ENCODE peak calls at places on chromosomes 11 and 22, in four cellular contexts. R, C, W and N are unnamed samples.

GRCh38 chr11:111834432-111835163 is 36.8 kb downstream of the ALG9 start:
- DNase-seq in W (no peak), C (no peak), R (no peak), N (no peak)

GRCh38 chr11:93054881-93055280 is 85.4 kb downstream of the MTNR1B start:
- DNase-seq in C (peak), W (no peak), R (no peak), N (peak)

GRCh38 chr11:122729139-122729538 is 73.6 kb downstream of the UBASH3B start:
- DNase-seq in W (no peak), C (no peak), R (no peak), N (no peak)

GRCh38 chr11:17921620-17922473 is 91.0 kb downstream of the SERGEF start:
- DNase-seq in W (peak), C (peak), R (no peak), N (no peak)

GRCh38 chr11:35617687-35618496 is at the start of gene FJX1:
- DNase-seq in W (peak), R (peak), C (peak), N (no peak)

GRCh38 chr11:122656631-122657101 is 1.1 kb downstream of the UBASH3B start:
- DNase-seq in C (peak), R (peak), W (no peak), N (peak)

GRCh38 chr11:123484448-123484847 is 54.4 kb downstream of the GRAMD1B start:
- DNase-seq in R (no peak), C (no peak), W (no peak), N (no peak)

GRCh38 chr22:42897960-42898359 is 40.9 kb upstream of the ARFGAP3 start:
- DNase-seq in R (no peak), W (no peak), C (no peak), N (no peak)

GRCh38 chr22:28710112-28710888 is 30.7 kb upstream of the TTC28 start:
- DNase-seq in C (peak), R (no peak), W (no peak), N (no peak)

GRCh38 chr11:72493426-72494108 is 59.2 kb upstream of the CLPB start:
- DNase-seq in C (no peak), R (no peak), W (no peak), N (no peak)

GRCh38 chr11:74612877-74613276 is 20.5 kb downstream of the POLD3 start:
- DNase-seq in C (no peak), W (no peak), R (no peak), N (no peak)

GRCh38 chr22:35995345-35995744 is 33.3 kb downstream of the RBFOX2 start:
- DNase-seq in R (no peak), C (no peak), W (no peak), N (no peak)

GRCh38 chr11:8501838-8502237 is 92.2 kb downstream of the STK33 start:
- DNase-seq in C (no peak), R (no peak), W (no peak), N (no peak)

GRCh38 chr11:2708151-2708581 is 8.4 kb upstream of the KCNQ1OT1 start:
- DNase-seq in C (peak), W (no peak), R (no peak), N (no peak)

GRCh38 chr11:31803813-31804438 is 7.2 kb downstream of the PAX6 start:
- DNase-seq in R (no peak), C (no peak), W (no peak), N (no peak)

GRCh38 chr22:42719656-42720262 is 911 bp downstream of the A4GALT start:
- DNase-seq in W (no peak), C (peak), R (no peak), N (no peak)

GRCh38 chr11:112002491-112003216 is 22.6 kb upstream of the DLAT start:
- DNase-seq in W (no peak), R (no peak), C (no peak), N (no peak)

GRCh38 chr11:15845261-15845660 is 511.1 kb downstream of the SOX6 start:
- DNase-seq in C (no peak), W (peak), R (no peak), N (no peak)

GRCh38 chr11:69813839-69814238 is 5.4 kb downstream of the FGF3 start:
- DNase-seq in W (no peak), C (no peak), R (no peak), N (no peak)

GRCh38 chr22:22687638-22688500 is 43.5 kb downstream of the GGTLC2 start:
- DNase-seq in W (peak), C (peak), R (no peak), N (peak)

GRCh38 chr11:116217006-116217405 is 555.8 kb downstream of the BUD13 start:
- DNase-seq in R (no peak), W (peak), C (peak), N (peak)

GRCh38 chr11:96307748-96308133 is 35.3 kb downstream of the MAML2 start:
- DNase-seq in W (peak), C (peak), R (no peak), N (peak)

GRCh38 chr22:23826510-23827350 is 12.1 kb downstream of the DERL3 start:
- DNase-seq in C (peak), R (no peak), W (no peak), N (no peak)

GRCh38 chr11:15819679-15820286 is 536.6 kb downstream of the SOX6 start:
- DNase-seq in R (no peak), W (peak), C (peak), N (peak)

GRCh38 chr11:22923561-22923960 is 63.3 kb upstream of the CCDC179 start:
- DNase-seq in C (no peak), R (no peak), W (no peak), N (no peak)

GRCh38 chr11:45805305-45806071 is 539 bp downstream of the SLC35C1 start:
- DNase-seq in C (peak), W (peak), R (no peak), N (no peak)

GRCh38 chr11:76769071-76769560 is 14.0 kb upstream of the TSKU start:
- DNase-seq in W (no peak), R (no peak), C (no peak), N (no peak)